ENCODE peak calls at places on chromosomes 5 and 9, in nine cellular contexts. W is stimulated activated CD4-positive, alpha-beta T cell treated with anti-CD3 and anti-CD28 coated beads, Interleukin-12 subunit alpha, Interleukin-12 subunit beta, amount 100 ng/mL, for 4 hours; T is SK-MEL-5; A is stimulated activated naive CD4-positive, alpha-beta T cell; G is WTC11; K is stimulated activated naive CD8-positive, alpha-beta T cell treated with anti-CD3 and anti-CD28 coated beads, Interleukin-15, Interleukin-2, amounts not matched to agents 100 U/mL and 50 U/mL, for 24 hours; Z is head of caudate nucleus; Q is NCI-H1092 treated with DMSO at 0.1 percent for 48 hours; V is HCEC 1CT. E is an unnamed sample.

GRCh38 chr5:138697720-138698360 is 55.4 kb upstream of the CTNNA1 start:
- DNase-seq in W (no peak), T (no peak), A (no peak), G (no peak), K (no peak), Z (peak; percentile 8), Q (no peak), V (no peak), E (no peak)

GRCh38 chr9:77271023-77271690 is 93.8 kb downstream of the VPS13A start:
- DNase-seq in W (no peak), T (peak; percentile 72), A (no peak), G (no peak), K (no peak), Z (no peak), Q (no peak), V (no peak), E (no peak)

GRCh38 chr5:172624083-172624995 is 16.7 kb upstream of the NEURL1B start:
- DNase-seq in W (no peak), T (no peak), A (no peak), G (no peak), K (no peak), Z (no peak), Q (no peak), V (no peak), E (no peak)

GRCh38 chr5:75277463-75277862 is 40.8 kb upstream of the ANKRD31 start:
- DNase-seq in W (no peak), T (no peak), A (no peak), G (no peak), K (no peak), Z (no peak), Q (no peak), V (no peak), E (no peak)

GRCh38 chr5:56983593-56984361 is 31.9 kb upstream of the MIER3 start:
- DNase-seq in W (no peak), T (no peak), A (no peak), G (no peak), K (no peak), Z (no peak), Q (no peak), V (no peak), E (no peak)

GRCh38 chr5:87116821-87117512 is 150.7 kb upstream of the RASA1 start:
- DNase-seq in W (no peak), T (no peak), A (no peak), G (no peak), K (no peak), Z (no peak), Q (no peak), V (no peak), E (peak; percentile 63)

GRCh38 chr5:144812770-144813169 is 642.1 kb downstream of the KCTD16 start:
- DNase-seq in W (no peak), T (no peak), A (no peak), G (no peak), K (no peak), Z (no peak), Q (no peak), V (peak; percentile 98), E (peak; percentile 69)

GRCh38 chr5:73625314-73625904 is 587 bp upstream of the ARHGEF28 start:
- DNase-seq in W (no peak), T (no peak), A (no peak), G (no peak), K (no peak), Z (peak; percentile 28), Q (peak; percentile 52), V (no peak), E (no peak)

GRCh38 chr5:171738501-171738900 is 47.1 kb upstream of the SMIM23 start:
- DNase-seq in W (no peak), T (no peak), A (no peak), G (no peak), K (no peak), Z (no peak), Q (no peak), V (no peak), E (no peak)

GRCh38 chr9:112029921-112030444 is 133.4 kb downstream of the UGCG start:
- DNase-seq in W (no peak), T (no peak), A (no peak), G (no peak), K (no peak), Z (no peak), Q (no peak), V (peak; percentile 76), E (peak; percentile 90)

GRCh38 chr5:143213231-143213850 is 190.1 kb downstream of the NR3C1 start:
- DNase-seq in W (no peak), T (no peak), A (no peak), G (no peak), K (no peak), Z (no peak), Q (no peak), V (no peak), E (no peak)

GRCh38 chr5:138632900-138633489 is 57.8 kb upstream of the HSPA9 start:
- DNase-seq in W (no peak), T (peak; percentile 97), A (no peak), G (peak; percentile 83), K (peak; percentile 31), Z (peak; percentile 81), Q (no peak), V (peak; percentile 83), E (peak; percentile 88)

GRCh38 chr9:131254107-131254491 is 22.2 kb downstream of the FAM78A start:
- DNase-seq in W (no peak), T (no peak), A (no peak), G (no peak), K (no peak), Z (no peak), Q (no peak), V (no peak), E (no peak)

GRCh38 chr9:131677445-131678180 is 62.3 kb downstream of the RAPGEF1 start:
- DNase-seq in W (no peak), T (peak; percentile 46), A (no peak), G (no peak), K (no peak), Z (no peak), Q (no peak), V (peak; percentile 84), E (peak; percentile 78)

GRCh38 chr9:37927611-37928551 is 24.0 kb upstream of the SLC25A51 start:
- DNase-seq in W (no peak), T (no peak), A (no peak), G (no peak), K (no peak), Z (no peak), Q (no peak), V (no peak), E (no peak)

GRCh38 chr5:97694091-97694490 is 511.0 kb upstream of the RIOK2 start:
- DNase-seq in W (no peak), T (no peak), A (no peak), G (no peak), K (no peak), Z (no peak), Q (no peak), V (no peak), E (no peak)

GRCh38 chr9:135039266-135039870 is 48.1 kb upstream of the OLFM1 start:
- DNase-seq in W (no peak), T (no peak), A (no peak), G (no peak), K (no peak), Z (no peak), Q (no peak), V (no peak), E (no peak)

GRCh38 chr9:121073038-121073437 is 1.7 kb upstream of the CNTRL start:
- DNase-seq in W (no peak), T (peak; percentile 19), A (no peak), G (no peak), K (no peak), Z (peak; percentile 67), Q (no peak), V (peak; percentile 32), E (peak; percentile 59)

GRCh38 chr5:173697931-173698579 is 81.6 kb upstream of the BOD1 start:
- DNase-seq in W (no peak), T (no peak), A (no peak), G (no peak), K (no peak), Z (no peak), Q (no peak), V (no peak), E (no peak)

GRCh38 chr5:176180339-176180738 is 57.9 kb upstream of the SIMC1 start:
- DNase-seq in W (no peak), T (no peak), A (no peak), G (no peak), K (no peak), Z (no peak), Q (no peak), V (peak; percentile 9), E (no peak)

GRCh38 chr5:179139936-179140235 is 79.7 kb downstream of the ZNF354C start:
- DNase-seq in W (no peak), T (no peak), A (no peak), G (no peak), K (no peak), Z (no peak), Q (no peak), V (no peak), E (no peak)

GRCh38 chr5:107869459-107870115 is 198.8 kb upstream of the EFNA5 start:
- DNase-seq in W (no peak), T (no peak), A (no peak), G (no peak), K (no peak), Z (no peak), Q (no peak), V (peak; percentile 92), E (peak; percentile 88)

GRCh38 chr9:92723299-92723625 is 41.4 kb downstream of the BICD2 start:
- DNase-seq in W (no peak), T (peak; percentile 72), A (no peak), G (no peak), K (no peak), Z (peak; percentile 32), Q (no peak), V (peak; percentile 48), E (peak; percentile 22)

GRCh38 chr9:101582593-101582992 is 12.2 kb downstream of the PPP3R2 start:
- DNase-seq in W (no peak), T (no peak), A (no peak), G (no peak), K (no peak), Z (no peak), Q (no peak), V (peak; percentile 96), E (peak; percentile 87)

GRCh38 chr5:38373733-38374132 is 115.4 kb downstream of the EGFLAM start:
- DNase-seq in W (no peak), T (no peak), A (no peak), G (no peak), K (no peak), Z (no peak), Q (no peak), V (no peak), E (no peak)

GRCh38 chr5:23071682-23072081 is 218.5 kb upstream of the CDH12 start:
- DNase-seq in W (no peak), T (no peak), A (no peak), G (no peak), K (no peak), Z (no peak), Q (no peak), V (no peak), E (no peak)

GRCh38 chr9:98916660-98917059 is 27.0 kb upstream of the COL15A1 start:
- DNase-seq in W (no peak), T (no peak), A (no peak), G (peak; percentile 62), K (no peak), Z (no peak), Q (no peak), V (no peak), E (no peak)

GRCh38 chr5:34552686-34553085 is 103.4 kb upstream of the RAI14 start:
- DNase-seq in W (no peak), T (no peak), A (no peak), G (no peak), K (no peak), Z (no peak), Q (no peak), V (no peak), E (no peak)

GRCh38 chr5:758698-759053 is 25.9 kb downstream of the ZDHHC11B start:
- DNase-seq in W (no peak), T (no peak), A (no peak), G (no peak), K (no peak), Z (no peak), Q (no peak), V (no peak), E (no peak)

GRCh38 chr5:149320791-149321330 is 24.4 kb upstream of the GRPEL2 start:
- DNase-seq in W (no peak), T (peak; percentile 86), A (no peak), G (no peak), K (no peak), Z (peak; percentile 43), Q (peak; percentile 60), V (peak; percentile 85), E (peak; percentile 89)

GRCh38 chr5:16936150-16937022 is at the start of gene MYO10:
- DNase-seq in W (peak; percentile 66), T (peak; percentile 83), A (no peak), G (peak; percentile 93), K (peak; percentile 70), Z (peak; percentile 64), Q (peak; percentile 69), V (peak; percentile 79), E (peak; percentile 86)

E was measured in ELR.